ENCODE peak calls at places on chromosomes 11 and 22, in seven cellular contexts. One of them, this sample, is unnamed.

GRCh38 chr22:17893900-17894299 is 119.6 kb upstream of the BID start:
- DNase-seq in stimulated activated CD4-positive, alpha-beta T cell treated with anti-CD3 and anti-CD28 coated beads, Interleukin-2, amount 100 ng/mL, for 48 hours: no peak
- DNase-seq in activated naive CD4-positive, alpha-beta T cell: no peak
- DNase-seq in heart right ventricle: no peak
- DNase-seq in pancreas: no peak
- DNase-seq in activated gamma-delta T cell treated with Interleukin-2 at 50 U/mL for 16 hours: no peak
- DNase-seq in GM12865: no peak
- DNase-seq in this sample: no peak

GRCh38 chr11:28228196-28228595 is 120.0 kb downstream of the METTL15 start:
- DNase-seq in GM12865: no peak
- DNase-seq in stimulated activated CD4-positive, alpha-beta T cell treated with anti-CD3 and anti-CD28 coated beads, Interleukin-2, amount 100 ng/mL, for 48 hours: no peak
- DNase-seq in activated gamma-delta T cell treated with Interleukin-2 at 50 U/mL for 16 hours: no peak
- DNase-seq in heart right ventricle: no peak
- DNase-seq in activated naive CD4-positive, alpha-beta T cell: no peak
- DNase-seq in pancreas: no peak
- DNase-seq in this sample: peak; percentile 56

GRCh38 chr11:45592581-45592980 is 72.8 kb downstream of the CHST1 start:
- DNase-seq in GM12865: no peak
- DNase-seq in stimulated activated CD4-positive, alpha-beta T cell treated with anti-CD3 and anti-CD28 coated beads, Interleukin-2, amount 100 ng/mL, for 48 hours: no peak
- DNase-seq in heart right ventricle: no peak
- DNase-seq in activated gamma-delta T cell treated with Interleukin-2 at 50 U/mL for 16 hours: no peak
- DNase-seq in activated naive CD4-positive, alpha-beta T cell: no peak
- DNase-seq in pancreas: no peak
- DNase-seq in this sample: no peak

GRCh38 chr11:77287136-77287535 is 14.3 kb downstream of the GDPD4 start:
- DNase-seq in activated naive CD4-positive, alpha-beta T cell: no peak
- DNase-seq in activated gamma-delta T cell treated with Interleukin-2 at 50 U/mL for 16 hours: no peak
- DNase-seq in stimulated activated CD4-positive, alpha-beta T cell treated with anti-CD3 and anti-CD28 coated beads, Interleukin-2, amount 100 ng/mL, for 48 hours: no peak
- DNase-seq in heart right ventricle: no peak
- DNase-seq in pancreas: no peak
- DNase-seq in GM12865: no peak
- DNase-seq in this sample: peak; percentile 23

GRCh38 chr22:17974087-17974486 is 50.3 kb downstream of the MICAL3 start:
- DNase-seq in activated gamma-delta T cell treated with Interleukin-2 at 50 U/mL for 16 hours: no peak
- DNase-seq in heart right ventricle: no peak
- DNase-seq in stimulated activated CD4-positive, alpha-beta T cell treated with anti-CD3 and anti-CD28 coated beads, Interleukin-2, amount 100 ng/mL, for 48 hours: no peak
- DNase-seq in pancreas: no peak
- DNase-seq in GM12865: no peak
- DNase-seq in activated naive CD4-positive, alpha-beta T cell: no peak
- DNase-seq in this sample: no peak

GRCh38 chr11:117986981-117987495 is 844 bp downstream of the IL10RA start:
- DNase-seq in pancreas: no peak
- DNase-seq in stimulated activated CD4-positive, alpha-beta T cell treated with anti-CD3 and anti-CD28 coated beads, Interleukin-2, amount 100 ng/mL, for 48 hours: peak; percentile 53
- DNase-seq in GM12865: peak; percentile 95
- DNase-seq in heart right ventricle: no peak
- DNase-seq in activated gamma-delta T cell treated with Interleukin-2 at 50 U/mL for 16 hours: peak; percentile 59
- DNase-seq in activated naive CD4-positive, alpha-beta T cell: peak; percentile 31
- DNase-seq in this sample: no peak

GRCh38 chr11:22764732-22765131 is 64.9 kb downstream of the SVIP start:
- DNase-seq in GM12865: no peak
- DNase-seq in activated naive CD4-positive, alpha-beta T cell: no peak
- DNase-seq in pancreas: no peak
- DNase-seq in activated gamma-delta T cell treated with Interleukin-2 at 50 U/mL for 16 hours: no peak
- DNase-seq in heart right ventricle: no peak
- DNase-seq in stimulated activated CD4-positive, alpha-beta T cell treated with anti-CD3 and anti-CD28 coated beads, Interleukin-2, amount 100 ng/mL, for 48 hours: no peak
- DNase-seq in this sample: no peak

GRCh38 chr11:106156290-106156937 is 79.0 kb downstream of the AASDHPPT start:
- DNase-seq in activated gamma-delta T cell treated with Interleukin-2 at 50 U/mL for 16 hours: no peak
- DNase-seq in GM12865: peak; percentile 38
- DNase-seq in heart right ventricle: no peak
- DNase-seq in stimulated activated CD4-positive, alpha-beta T cell treated with anti-CD3 and anti-CD28 coated beads, Interleukin-2, amount 100 ng/mL, for 48 hours: no peak
- DNase-seq in activated naive CD4-positive, alpha-beta T cell: no peak
- DNase-seq in pancreas: no peak
- DNase-seq in this sample: peak; percentile 77